ENCODE peak calls at places on chromosome 12, in six cellular contexts. X, A, T, G, C and B are unnamed samples.

GRCh38 chr12:125418902-125419564 is 353.8 kb downstream of the AACS start:
- DNase-seq in C (no peak), G (no peak), X (no peak), T (no peak), A (no peak), B (peak)

GRCh38 chr12:29591140-29592020 is 93.9 kb upstream of the OVCH1 start:
- DNase-seq in T (peak), A (no peak), G (no peak), C (peak), X (no peak), B (no peak)

GRCh38 chr12:115504241-115504941 is 773.1 kb downstream of the MED13L start:
- DNase-seq in G (peak), A (no peak), C (no peak), T (no peak), X (no peak), B (peak)

GRCh38 chr12:55743131-55743921 is 404 bp downstream of the GDF11 start:
- DNase-seq in X (peak), G (peak), A (peak), C (peak), T (peak), B (peak)

GRCh38 chr12:54411398-54412241 is 7.4 kb downstream of the ITGA5 start:
- DNase-seq in A (no peak), X (peak), C (peak), T (no peak), G (no peak), B (no peak)

GRCh38 chr12:113143959-113144358 is 5.6 kb upstream of the CFAP73 start:
- DNase-seq in T (no peak), A (no peak), C (no peak), G (no peak), X (no peak), B (no peak)

GRCh38 chr12:77830502-77830901 is at the start of gene NAV3:
- DNase-seq in G (no peak), C (peak), T (no peak), X (no peak), A (no peak), B (no peak)

GRCh38 chr12:55705802-55706402 is 1.8 kb downstream of the ITGA7 start:
- DNase-seq in G (peak), X (no peak), A (no peak), C (no peak), T (no peak), B (peak)

GRCh38 chr12:118512669-118513068 is 136.3 kb downstream of the SUDS3 start:
- DNase-seq in C (no peak), A (no peak), T (no peak), X (no peak), G (no peak), B (no peak)

GRCh38 chr12:89828575-89828974 is 119.9 kb upstream of the ATP2B1 start:
- DNase-seq in G (no peak), X (no peak), A (no peak), T (no peak), C (no peak), B (no peak)

GRCh38 chr12:44000309-44000952 is 164.6 kb downstream of the TMEM117 start:
- DNase-seq in G (peak), X (no peak), C (peak), T (peak), A (peak), B (peak)

GRCh38 chr12:106179086-106179485 is 40.3 kb upstream of the NUAK1 start:
- DNase-seq in X (no peak), G (no peak), C (no peak), A (no peak), T (no peak), B (no peak)

GRCh38 chr12:96210376-96211055 is 16.3 kb downstream of the ELK3 start:
- DNase-seq in G (peak), A (no peak), X (no peak), C (no peak), T (no peak), B (no peak)

GRCh38 chr12:131112016-131112415 is 158.3 kb downstream of the ADGRD1 start:
- DNase-seq in G (no peak), X (no peak), C (peak), A (no peak), T (no peak), B (no peak)

GRCh38 chr12:75908961-75909699 is 122.4 kb downstream of the PHLDA1 start:
- DNase-seq in T (no peak), G (no peak), X (peak), C (peak), A (peak), B (no peak)

GRCh38 chr12:30694412-30694955 is 1.2 kb downstream of the IPO8 start:
- DNase-seq in G (peak), T (no peak), X (no peak), A (no peak), C (peak), B (peak)

DNA sequence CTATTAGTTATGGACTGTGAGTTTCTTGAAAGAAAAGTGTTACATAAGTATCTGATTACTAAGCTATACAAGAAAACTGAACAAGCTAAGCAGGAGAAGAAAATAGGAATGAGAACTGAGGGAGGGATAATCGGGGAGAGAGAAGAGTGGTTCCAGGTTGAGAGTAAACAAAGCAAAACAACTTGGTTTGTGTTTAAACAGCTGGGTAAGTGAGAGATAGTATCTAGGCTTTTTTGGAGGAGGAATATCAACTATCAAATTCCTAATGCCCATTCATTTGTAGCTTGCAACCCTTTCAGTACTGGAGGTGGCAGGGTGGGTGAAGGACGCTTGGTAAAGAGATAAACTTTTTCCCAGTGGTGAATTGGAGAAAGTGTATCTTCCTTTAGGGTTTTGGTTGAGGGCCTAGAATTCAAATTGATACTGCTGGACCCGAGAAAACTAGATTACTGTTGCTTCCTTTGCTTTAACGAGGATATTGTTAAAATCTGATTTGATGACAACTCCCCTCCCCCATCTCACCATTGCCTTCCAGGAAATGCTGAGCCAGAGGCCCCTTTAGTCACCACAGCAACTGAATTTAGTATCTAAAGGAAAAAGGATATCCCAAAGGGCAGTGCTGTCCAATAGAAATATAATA is 2.0 kb upstream of the SLC2A3 start:
- DNase-seq in T (no peak), A (no peak), C (peak), X (no peak), G (peak), B (peak)
- TF ChIP-seq CTCF in T (peak), A (peak), C (peak), X (no peak), G (no peak), B (no peak)

DNA sequence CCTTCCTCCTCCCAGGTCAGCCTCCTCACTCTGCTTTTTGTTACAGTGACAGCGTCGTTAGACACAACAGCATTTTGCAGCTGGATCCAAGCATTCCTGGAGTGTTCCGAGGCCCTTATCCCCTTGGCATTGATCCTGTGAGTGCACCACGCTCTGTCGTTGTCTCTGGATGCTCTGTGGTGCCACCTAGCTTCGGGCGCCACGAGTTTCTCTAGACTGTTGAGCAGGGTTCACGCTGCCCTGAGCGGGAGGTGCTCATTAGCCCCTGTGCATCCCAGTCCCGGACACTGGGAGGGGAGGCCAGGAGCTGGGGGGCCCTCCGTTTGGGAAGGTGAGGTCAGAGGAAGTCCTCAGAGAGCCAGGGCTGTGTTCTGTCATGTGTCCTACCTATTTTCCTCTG is 17.3 kb upstream of the DNAH10 start:
- DNase-seq in X (no peak), G (no peak), T (peak), A (peak), C (no peak), B (no peak)
- TF ChIP-seq CTCF in X (no peak), G (no peak), T (no peak), A (peak), C (peak), B (no peak)

GRCh38 chr12:58416211-58416610 is 474.8 kb downstream of the ATP23 start:
- DNase-seq in T (no peak), C (peak), X (no peak), G (no peak), A (no peak), B (no peak)
- TF ChIP-seq CTCF in T (peak), C (peak), X (no peak), G (no peak), A (no peak), B (no peak)

DNA sequence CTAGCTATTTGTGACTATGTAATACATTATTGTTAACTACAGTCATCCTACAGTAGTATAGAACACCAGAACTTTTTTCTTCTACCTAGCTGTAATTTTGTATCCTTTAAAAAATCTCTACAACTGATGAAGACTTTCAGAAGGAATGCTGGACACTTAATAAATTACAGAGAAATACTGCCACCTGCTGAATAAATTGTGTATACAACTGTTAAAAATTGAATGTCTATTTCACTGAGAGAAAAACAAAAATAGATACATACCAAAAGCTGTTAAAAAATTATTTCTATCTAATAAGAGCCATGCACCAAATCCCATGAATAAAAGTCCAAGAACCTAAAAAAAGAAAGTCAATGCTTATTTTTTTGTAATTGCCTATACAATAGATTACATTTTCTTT is 6.6 kb downstream of the TSPAN19 start:
- DNase-seq in T (peak), A (no peak), G (peak), C (peak), X (no peak), B (peak)
- TF ChIP-seq CTCF in T (peak), A (peak), G (peak), C (peak), X (peak), B (no peak)

GRCh38 chr12:107612508-107612907 is 73.1 kb upstream of the PWP1 start:
- DNase-seq in A (no peak), C (no peak), G (no peak), T (no peak), X (no peak), B (no peak)

GRCh38 chr12:107605293-107605692 is 80.3 kb upstream of the PWP1 start:
- DNase-seq in C (no peak), A (no peak), G (no peak), T (no peak), X (no peak), B (no peak)

GRCh38 chr12:107607464-107608392 is 77.9 kb upstream of the PWP1 start:
- DNase-seq in C (peak), X (peak), T (peak), G (peak), A (peak), B (peak)

GRCh38 chr12:107610030-107610859 is 75.4 kb upstream of the PWP1 start:
- DNase-seq in C (peak), A (peak), G (peak), X (peak), T (peak), B (peak)
- TF ChIP-seq CTCF in C (peak), A (peak), G (peak), X (peak), T (peak), B (peak)

DNA sequence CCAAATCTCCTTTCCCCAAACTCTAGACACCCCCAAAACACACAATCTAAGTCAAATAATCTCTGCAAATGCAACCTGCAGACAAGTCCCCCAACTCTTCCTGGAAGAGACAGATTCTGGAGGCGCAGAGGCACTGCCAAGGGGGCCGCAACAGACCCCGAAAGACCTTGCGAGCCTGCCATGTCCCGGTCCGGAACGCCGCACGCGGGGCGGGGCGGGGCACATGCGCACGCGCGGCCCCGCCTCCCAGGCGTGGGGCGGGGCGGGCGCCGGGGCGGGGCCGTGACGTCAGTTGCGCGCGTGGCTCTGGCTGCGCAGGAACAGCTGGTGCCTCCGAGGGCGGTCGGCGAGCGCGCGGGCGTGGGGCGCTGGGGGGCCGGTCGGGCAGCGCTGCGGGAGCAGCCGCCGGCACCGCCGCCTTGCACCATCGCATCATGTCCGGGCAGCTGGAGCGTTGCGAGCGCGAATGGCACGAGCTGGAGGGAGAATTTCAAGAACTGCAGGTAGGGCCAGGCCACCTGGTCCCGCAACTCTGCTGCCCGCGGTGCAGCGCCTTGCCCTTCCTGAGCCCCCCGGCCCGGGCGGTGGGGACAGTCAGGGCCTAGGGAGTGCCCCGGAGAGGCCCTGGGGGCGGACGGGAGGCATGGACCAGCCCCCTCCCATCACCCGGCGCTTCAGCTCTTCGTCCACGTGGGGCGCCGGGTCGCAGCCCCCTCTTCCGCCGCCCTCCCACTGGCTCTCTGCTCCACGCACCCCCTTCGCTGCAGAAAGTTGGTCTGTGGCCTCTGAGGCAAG is at the start of gene TMEM120B:
- DNase-seq in C (peak), A (peak), G (peak), T (peak), X (peak), B (peak)
- TF ChIP-seq CTCF in C (no peak), A (peak), G (no peak), T (no peak), X (no peak), B (no peak)

GRCh38 chr12:71546322-71546861 is 106.8 kb downstream of the LGR5 start:
- DNase-seq in T (no peak), G (no peak), C (peak), A (no peak), X (no peak), B (no peak)

GRCh38 chr12:71552728-71553501 is 110.7 kb downstream of the ZFC3H1 start:
- DNase-seq in C (no peak), G (no peak), A (no peak), T (no peak), X (no peak), B (no peak)

GRCh38 chr12:71556471-71556870 is 107.2 kb downstream of the ZFC3H1 start:
- DNase-seq in A (no peak), T (no peak), C (no peak), G (no peak), X (no peak), B (no peak)

GRCh38 chr12:71548906-71549305 is 109.3 kb downstream of the LGR5 start:
- DNase-seq in X (no peak), T (no peak), C (no peak), G (no peak), A (no peak), B (no peak)

GRCh38 chr12:71551529-71551928 is 111.9 kb downstream of the LGR5 start:
- DNase-seq in X (no peak), C (peak), G (peak), T (no peak), A (no peak), B (no peak)
- TF ChIP-seq CTCF in X (peak), C (peak), G (no peak), T (peak), A (peak), B (peak)